ENCODE peak calls at places on chromosomes 16 and 17, in four cellular contexts. C is CD4-positive, alpha-beta T cell; H is fibroblast of the aortic adventitia; I is breast epithelium. B is an unnamed sample.

GRCh38 chr17:82627405-82627804 is 20.8 kb downstream of the WDR45B start:
- DNase-seq in H (no peak), C (no peak), I (no peak), B (no peak)

GRCh38 chr17:80621335-80622169 is 76.9 kb downstream of the RPTOR start:
- DNase-seq in H (no peak), C (no peak), I (no peak), B (no peak)

GRCh38 chr16:27421961-27422740 is 20.2 kb downstream of the IL21R start:
- DNase-seq in H (no peak), I (no peak), C (no peak), B (no peak)

GRCh38 chr16:76963614-76964315 is 227.2 kb upstream of the MON1B start:
- DNase-seq in H (no peak), I (no peak), C (no peak), B (no peak)

GRCh38 chr17:29210879-29211278 is 30.7 kb upstream of the MYO18A start:
- DNase-seq in I (no peak), H (no peak), C (no peak), B (no peak)

GRCh38 chr17:57949649-57950048 is 5.6 kb downstream of the CUEDC1 start:
- DNase-seq in C (no peak), I (no peak), H (peak; percentile 60), B (no peak)

GRCh38 chr17:72916991-72917390 is 175.5 kb downstream of the SLC39A11 start:
- DNase-seq in I (no peak), C (no peak), H (no peak), B (no peak)

GRCh38 chr17:16944334-16945140 is 27.4 kb downstream of the TNFRSF13B start:
- DNase-seq in H (no peak), I (no peak), C (no peak), B (no peak)

GRCh38 chr16:7085776-7086175 is 246.9 kb upstream of the RBFOX1 start:
- DNase-seq in H (no peak), C (no peak), I (no peak), B (no peak)

GRCh38 chr16:81429045-81429521 is 15.5 kb upstream of the CMIP start:
- DNase-seq in H (peak; percentile 53), I (no peak), C (no peak), B (no peak)

GRCh38 chr16:22358000-22358399 is 16.4 kb downstream of the CDR2 start:
- DNase-seq in C (peak; percentile 22), H (no peak), I (no peak), B (no peak)

GRCh38 chr16:57372372-57373116 is at the start of gene CX3CL1:
- DNase-seq in I (peak; percentile 82), H (peak; percentile 50), C (no peak), B (no peak)

GRCh38 chr17:27551701-27552466 is 79.1 kb upstream of the LGALS9 start:
- DNase-seq in C (no peak), I (no peak), H (no peak), B (no peak)

GRCh38 chr17:74798239-74798707 is 22.1 kb upstream of the NAT9 start:
- DNase-seq in C (no peak), I (no peak), H (no peak), B (no peak)

GRCh38 chr16:50467943-50468748 is 80.0 kb upstream of the NKD1 start:
- DNase-seq in I (no peak), C (no peak), H (no peak), B (peak; percentile 70)

GRCh38 chr17:37476431-37477130 is 13.1 kb upstream of the DUSP14 start:
- DNase-seq in I (no peak), C (no peak), H (peak; percentile 51), B (no peak)

GRCh38 chr16:28596840-28597691 is at the start of gene SULT1A2:
- DNase-seq in H (peak; percentile 6), I (peak; percentile 76), C (no peak), B (no peak)

GRCh38 chr16:4435668-4436067 is 10.0 kb downstream of the DNAJA3 start:
- DNase-seq in I (no peak), H (peak; percentile 21), C (no peak), B (no peak)

GRCh38 chr16:380837-381787 is 666 bp downstream of the PGAP6 start:
- DNase-seq in I (no peak), C (peak; percentile 27), H (no peak), B (peak; percentile 54)

GRCh38 chr17:74133726-74134125 is 69.8 kb upstream of the RPL38 start:
- DNase-seq in H (no peak), C (no peak), I (no peak), B (no peak)

GRCh38 chr16:53581784-53582183 is 78.8 kb upstream of the AKTIP start:
- DNase-seq in H (no peak), C (no peak), I (no peak), B (no peak)

GRCh38 chr17:54944796-54945195 is 23.7 kb downstream of the COX11 start:
- DNase-seq in I (no peak), C (no peak), H (peak; percentile 11), B (no peak)

GRCh38 chr17:72008236-72008874 is 112.5 kb upstream of the SOX9 start:
- DNase-seq in C (no peak), I (no peak), H (peak; percentile 41), B (no peak)

GRCh38 chr16:89502319-89502843 is 5.8 kb upstream of the SPG7 start:
- DNase-seq in H (peak; percentile 70), I (no peak), C (no peak), B (no peak)

GRCh38 chr16:27238591-27238990 is 30.0 kb downstream of the NSMCE1 start:
- DNase-seq in C (no peak), I (peak; percentile 10), H (no peak), B (no peak)

GRCh38 chr16:65546353-65546791 is 424.5 kb upstream of the CDH11 start:
- DNase-seq in H (peak; percentile 81), I (no peak), C (no peak), B (no peak)

GRCh38 chr17:9645858-9646555 is 690 bp downstream of the USP43 start:
- DNase-seq in I (peak; percentile 66), C (no peak), H (no peak), B (peak; percentile 55)

GRCh38 chr17:64103751-64104364 is 26.1 kb downstream of the ERN1 start:
- DNase-seq in C (no peak), I (no peak), H (no peak), B (no peak)

GRCh38 chr16:28538733-28539596 is at the start of gene NUPR1:
- DNase-seq in H (peak; percentile 100), I (peak; percentile 98), C (no peak), B (no peak)

GRCh38 chr16:25707553-25707952 is 15.8 kb downstream of the HS3ST4 start:
- DNase-seq in I (no peak), C (no peak), H (no peak), B (no peak)

GRCh38 chr17:45430006-45430737 is 2.5 kb downstream of the ARHGAP27 start:
- DNase-seq in H (no peak), I (no peak), C (no peak), B (no peak)

GRCh38 chr17:44872131-44872768 is 24.6 kb downstream of the HIGD1B start:
- DNase-seq in I (no peak), C (no peak), H (peak; percentile 10), B (no peak)

GRCh38 chr16:1458977-1459341 is 14.6 kb upstream of the CCDC154 start:
- DNase-seq in H (no peak), C (no peak), I (no peak), B (peak; percentile 80)

GRCh38 chr17:52035336-52035915 is 123.1 kb downstream of the CA10 start:
- DNase-seq in C (no peak), I (no peak), H (no peak), B (no peak)

GRCh38 chr17:6596511-6596910 is 40.2 kb upstream of the PITPNM3 start:
- DNase-seq in C (no peak), I (no peak), H (no peak), B (no peak)

GRCh38 chr16:64983983-64984382 is 137.9 kb downstream of the CDH11 start:
- DNase-seq in H (peak; percentile 70), C (no peak), I (no peak), B (no peak)

GRCh38 chr17:9239821-9240658 is 218.7 kb downstream of the NTN1 start:
- DNase-seq in C (peak; percentile 61), I (peak; percentile 73), H (peak; percentile 53), B (peak; percentile 95)

GRCh38 chr16:88141580-88141979 is 190.3 kb downstream of the BANP start:
- DNase-seq in I (no peak), H (no peak), C (no peak), B (no peak)

GRCh38 chr17:56756536-56756935 is 77.2 kb downstream of the C17orf67 start:
- DNase-seq in H (peak; percentile 14), C (no peak), I (no peak), B (no peak)

GRCh38 chr17:56754523-56755208 is 79.1 kb downstream of the C17orf67 start:
- DNase-seq in I (no peak), C (no peak), H (no peak), B (no peak)

GRCh38 chr17:56755310-56755709 is 78.4 kb downstream of the C17orf67 start:
- DNase-seq in C (no peak), H (no peak), I (no peak), B (no peak)

GRCh38 chr17:56751145-56751743 is 82.5 kb downstream of the C17orf67 start:
- DNase-seq in H (no peak), I (no peak), C (no peak), B (no peak)

DNA sequence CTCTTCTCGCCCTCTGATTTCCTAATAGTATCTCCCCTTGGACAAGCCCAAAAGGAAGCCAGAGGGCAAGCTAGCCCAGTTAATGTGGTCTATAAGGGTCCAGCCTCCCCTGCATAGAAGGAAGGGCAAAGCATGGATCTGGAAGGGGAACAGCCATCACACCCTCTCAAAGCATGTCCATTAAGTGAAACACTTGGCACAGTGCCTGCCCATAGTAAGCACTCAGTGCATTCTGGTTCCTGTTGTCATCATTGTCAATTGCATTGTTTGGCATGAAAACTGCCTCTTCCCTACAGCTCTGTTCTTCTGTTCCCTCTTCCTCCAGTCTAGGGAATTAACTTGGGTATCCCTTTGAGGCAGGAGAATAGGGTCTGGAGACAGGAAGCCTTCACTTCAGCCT is 81.5 kb downstream of the C17orf67 start:
- DNase-seq in I (no peak), C (no peak), H (no peak), B (no peak)
- TF ChIP-seq CTCF in I (no peak), C (no peak), H (no peak), B (no peak)

GRCh38 chr16:86252596-86252995 is 257.7 kb upstream of the FOXF1 start:
- DNase-seq in I (no peak), C (no peak), H (peak; percentile 46), B (no peak)
- TF ChIP-seq CTCF in I (no peak), C (no peak), H (peak; percentile 66), B (no peak)

GRCh38 chr17:65181237-65182061 is 44.3 kb downstream of the RGS9 start:
- DNase-seq in C (no peak), I (no peak), H (no peak), B (peak; percentile 79)
- TF ChIP-seq CTCF in C (no peak), I (no peak), H (no peak), B (no peak)

GRCh38 chr17:42744283-42744805 is 496 bp downstream of the EZH1 start:
- DNase-seq in C (peak; percentile 49), H (peak; percentile 38), I (peak; percentile 81), B (peak; percentile 80)
- TF ChIP-seq CTCF in C (no peak), H (no peak), I (no peak), B (peak; percentile 10)

B was measured in GM13976.